ENCODE peak calls at places on chromosomes 5 and 9, in eight cellular contexts. P is ovary, J is mucosa of descending colon, B is mammary epithelial cell, S is heart left ventricle, K is BE2C, N is lower lobe of right lung, H is WERI-Rb-1. O is an unnamed sample. For H3K36me3, the result is how much of the 10 kb centered on the place peaks cover.

GRCh38 chr5:142618125-142618524 is 67.8 kb downstream of the FGF1 start:
- DNase-seq in J (no peak), B (peak), K (no peak), H (no peak), P (no peak), N (no peak), S (peak), O (no peak)

GRCh38 chr5:139468421-139468931 is 2.3 kb upstream of the SMIM33 start:
- DNase-seq in S (no peak), J (no peak), H (peak), K (no peak), B (no peak), P (no peak), N (peak), O (peak)

GRCh38 chr9:126463426-126463825 is 136.8 kb downstream of the MVB12B start:
- DNase-seq in H (no peak), S (no peak), N (no peak), J (no peak), K (no peak), B (no peak), P (no peak), O (peak)

GRCh38 chr5:173736374-173736773 is 119.9 kb upstream of the BOD1 start:
- DNase-seq in P (no peak), H (no peak), J (peak), N (no peak), B (no peak), K (peak), S (no peak), O (no peak)

GRCh38 chr5:36202521-36202961 is 39.2 kb downstream of the NADK2 start:
- DNase-seq in N (no peak), K (peak), P (no peak), J (no peak), H (no peak), S (no peak), B (peak), O (no peak)

GRCh38 chr5:1109542-1110259 is 2.2 kb downstream of the SLC12A7 start:
- DNase-seq in K (no peak), S (no peak), J (no peak), P (no peak), H (no peak), N (no peak), B (no peak), O (no peak)

GRCh38 chr5:109053995-109054417 is 306.3 kb downstream of the FER start:
- DNase-seq in P (no peak), J (no peak), K (no peak), H (no peak), N (no peak), S (no peak), B (no peak), O (no peak)

GRCh38 chr5:130045334-130045733 is 141.1 kb downstream of the CHSY3 start:
- DNase-seq in H (no peak), K (no peak), J (no peak), B (peak), P (no peak), N (no peak), S (no peak), O (no peak)

GRCh38 chr9:34715639-34716215 is 5.8 kb upstream of the CCL21 start:
- DNase-seq in P (no peak), J (no peak), K (no peak), H (no peak), N (no peak), S (no peak), B (peak), O (no peak)

GRCh38 chr5:61449756-61450155 is 117.7 kb downstream of the ZSWIM6 start:
- DNase-seq in J (no peak), B (peak), H (no peak), P (no peak), N (no peak), K (no peak), S (no peak), O (no peak)

GRCh38 chr5:135345945-135346731 is 52.9 kb downstream of the MACROH2A1 start:
- DNase-seq in N (no peak), H (no peak), J (peak), P (no peak), B (no peak), S (no peak), K (no peak), O (no peak)

GRCh38 chr5:82386576-82386975 is 108.4 kb upstream of the RPS23 start:
- DNase-seq in S (no peak), K (no peak), B (no peak), N (no peak), J (no peak), H (no peak), P (no peak), O (no peak)

GRCh38 chr5:74251106-74252032 is 389.2 kb downstream of the ENC1 start:
- DNase-seq in B (peak), P (no peak), H (peak), S (peak), N (no peak), K (no peak), J (no peak), O (no peak)

GRCh38 chr5:133794066-133794465 is 174.4 kb downstream of the C5orf15 start:
- DNase-seq in B (no peak), K (no peak), N (no peak), P (no peak), H (no peak), S (no peak), J (no peak), O (no peak)

GRCh38 chr5:172414618-172415599 is 39.4 kb downstream of the SH3PXD2B start:
- DNase-seq in B (no peak), N (no peak), S (no peak), P (peak), H (no peak), K (no peak), J (no peak), O (no peak)

GRCh38 chr5:154762700-154763099 is 7.5 kb downstream of the LARP1 start:
- DNase-seq in B (no peak), S (no peak), H (no peak), P (no peak), J (no peak), N (no peak), K (no peak), O (no peak)

GRCh38 chr5:154758977-154759376 is 3.8 kb downstream of the LARP1 start:
- DNase-seq in S (no peak), B (peak), P (no peak), K (no peak), H (no peak), N (no peak), J (no peak), O (no peak)

GRCh38 chr5:154762261-154762660 is 7.1 kb downstream of the LARP1 start:
- DNase-seq in P (no peak), N (no peak), H (no peak), K (no peak), S (no peak), J (no peak), B (no peak), O (no peak)

GRCh38 chr5:154758501-154758900 is 3.3 kb downstream of the LARP1 start:
- DNase-seq in S (no peak), H (no peak), J (no peak), K (no peak), N (no peak), P (no peak), B (no peak), O (no peak)

DNA sequence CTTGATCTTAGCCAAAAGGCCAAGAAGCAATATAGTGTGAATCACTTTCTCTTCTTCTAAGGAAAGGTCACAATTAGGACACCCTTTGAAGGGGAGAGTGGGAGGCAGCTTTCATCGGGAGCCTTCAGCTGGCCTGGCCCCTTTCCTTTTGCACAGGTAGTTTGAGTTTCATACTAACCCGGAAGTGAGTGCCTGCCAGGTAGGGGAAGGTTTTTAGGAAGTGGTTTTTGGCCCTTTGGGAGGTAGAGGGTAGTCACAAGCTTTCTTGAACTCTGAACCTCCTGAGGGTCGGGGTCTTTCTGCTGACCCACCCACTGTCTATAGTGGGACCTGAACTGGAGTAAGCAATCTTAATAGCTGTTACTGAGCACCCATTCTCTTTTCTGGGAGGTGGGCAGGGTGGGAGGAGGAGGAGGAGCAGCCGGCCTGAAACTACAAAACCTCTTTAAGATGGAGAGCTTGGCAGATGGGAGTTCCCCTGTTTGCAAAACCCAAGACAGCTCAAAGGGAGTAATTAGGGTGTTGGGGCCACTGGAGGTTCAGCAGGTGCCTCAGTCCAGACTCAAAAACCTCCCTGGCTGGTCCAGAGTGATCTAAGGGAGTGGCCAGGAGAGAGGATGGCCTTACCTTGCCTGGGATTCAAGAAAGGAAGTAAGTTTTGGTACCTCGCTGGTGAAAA is 6.0 kb downstream of the LARP1 start:
- DNase-seq in K (no peak), J (no peak), P (no peak), B (no peak), N (no peak), S (no peak), H (no peak), O (no peak)
- H3K4me3 ChIP-seq in K (no peak), J (no peak), P (no peak), B (no peak), N (no peak), S (no peak), H (no peak), O (no peak)

GRCh38 chr5:119873611-119874010 is 244.3 kb downstream of the FAM170A start:
- DNase-seq in J (no peak), N (no peak), B (no peak), S (no peak), H (no peak), K (no peak), P (no peak), O (no peak)
- TF ChIP-seq CTCF in J (no peak), N (no peak), B (no peak), S (no peak), H (no peak), K (no peak), P (no peak), O (no peak)

GRCh38 chr5:10702040-10702629 is 58.9 kb downstream of the DAP start:
- DNase-seq in N (no peak), K (no peak), P (peak), S (no peak), J (no peak), H (no peak), B (peak), O (no peak)
- H3K36me3 ChIP-seq in N (under half), K (under half), P (under half), S (under half), J (under half), H (under half), B (under half), O (under half)

DNA sequence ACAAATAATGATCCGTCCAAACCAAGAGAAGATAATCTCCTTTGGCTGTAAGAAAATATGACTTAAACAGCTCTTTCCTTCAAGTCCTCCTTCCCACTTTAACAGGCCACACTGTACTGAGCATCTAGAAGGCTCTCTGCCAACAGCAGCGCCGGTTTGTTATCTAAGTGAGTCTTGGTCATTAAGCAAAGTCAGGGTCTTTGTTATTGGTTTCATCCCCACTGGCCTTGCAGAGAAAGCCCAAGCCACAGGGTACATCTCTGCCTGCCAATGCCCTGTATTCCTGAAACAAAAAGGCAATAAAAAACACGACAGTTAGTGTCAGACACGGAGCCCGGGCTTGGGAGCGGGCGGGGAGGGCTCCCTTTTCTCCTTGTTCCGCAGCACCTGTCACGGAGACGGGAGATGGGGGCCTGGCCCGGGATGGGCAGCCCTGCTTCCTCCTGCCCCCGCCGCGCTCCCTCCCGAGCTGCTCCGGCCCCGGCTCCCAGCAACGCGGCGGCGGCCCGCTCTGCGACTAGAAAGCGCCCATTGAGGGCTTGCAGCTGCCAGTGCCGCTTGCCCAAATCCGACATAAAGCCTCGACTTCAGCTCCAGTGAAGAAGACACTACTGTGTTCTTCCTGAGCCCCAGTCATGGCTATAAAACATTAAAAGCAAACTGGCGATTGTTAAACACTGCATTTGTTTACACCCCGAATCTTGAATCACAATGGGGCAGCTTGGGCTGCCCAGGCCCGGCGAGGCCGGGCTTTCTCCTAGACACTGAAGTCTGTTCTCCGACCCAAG is 28.1 kb upstream of the PIK3R1 start:
- DNase-seq in S (peak), P (peak), N (no peak), J (peak), K (no peak), H (no peak), B (no peak), O (peak)
- H3K4me3 ChIP-seq in S (no peak), P (no peak), N (peak), J (no peak), K (no peak), H (no peak), B (no peak), O (peak)

DNA sequence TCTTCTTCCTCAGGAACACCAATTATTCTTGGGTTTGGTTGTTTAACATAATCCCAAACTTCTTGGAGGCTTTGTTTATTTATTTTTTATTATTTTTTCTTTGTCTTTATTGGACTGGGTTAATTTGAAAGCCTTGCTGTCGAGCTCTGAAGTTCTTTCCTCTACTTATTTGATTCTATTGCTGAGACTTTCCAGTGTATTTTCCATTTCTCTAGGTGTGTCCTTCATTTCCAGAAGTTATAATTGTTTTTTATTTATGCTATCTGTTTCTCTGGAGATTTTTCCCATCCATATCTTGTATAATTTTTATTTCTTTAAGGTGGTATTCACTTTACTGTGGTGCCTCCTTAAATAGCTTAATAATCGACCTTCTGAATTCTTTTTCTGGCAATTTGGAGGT is 8.8 kb upstream of the RIOK2 start:
- DNase-seq in K (no peak), H (no peak), J (no peak), B (no peak), S (no peak), N (no peak), P (no peak), O (no peak)
- TF ChIP-seq CTCF in K (no peak), H (no peak), J (no peak), B (no peak), S (no peak), N (no peak), P (no peak), O (no peak)

GRCh38 chr9:2117527-2117926 is 102.4 kb downstream of the SMARCA2 start:
- DNase-seq in K (no peak), H (no peak), N (no peak), J (no peak), S (no peak), P (no peak), B (no peak), O (no peak)
- H3K36me3 ChIP-seq in K (under half), H (under half), N (half or more), J (under half), S (half or more), P (under half), B (under half), O (half or more)